ENCODE peak calls at places on chromosomes 7 and 10, in five cellular contexts. One of them, this sample, is unnamed.

GRCh38 chr7:66751945-66752344 is 11.4 kb downstream of the RABGEF1 start:
- DNase-seq in LNCaP clone FGC: no peak
- DNase-seq in activated effector memory CD4-positive, alpha-beta T cell treated with Interleukin-2 at 50 U/mL for 16 hours: no peak
- DNase-seq in adrenal gland: no peak
- DNase-seq in A549: no peak
- DNase-seq in this sample: no peak

GRCh38 chr7:28685660-28686417 is 272.3 kb downstream of the TRIL start:
- DNase-seq in LNCaP clone FGC: peak
- DNase-seq in activated effector memory CD4-positive, alpha-beta T cell treated with Interleukin-2 at 50 U/mL for 16 hours: no peak
- DNase-seq in adrenal gland: peak
- DNase-seq in A549: peak
- DNase-seq in this sample: no peak

GRCh38 chr7:159065852-159066480 is 78.7 kb downstream of the VIPR2 start:
- DNase-seq in LNCaP clone FGC: no peak
- DNase-seq in activated effector memory CD4-positive, alpha-beta T cell treated with Interleukin-2 at 50 U/mL for 16 hours: no peak
- DNase-seq in adrenal gland: no peak
- DNase-seq in A549: no peak
- DNase-seq in this sample: no peak

GRCh38 chr7:117087639-117088396 is 134.5 kb downstream of the ST7 start:
- DNase-seq in LNCaP clone FGC: no peak
- DNase-seq in activated effector memory CD4-positive, alpha-beta T cell treated with Interleukin-2 at 50 U/mL for 16 hours: no peak
- DNase-seq in adrenal gland: no peak
- DNase-seq in A549: no peak
- DNase-seq in this sample: no peak

GRCh38 chr7:26376208-26376917 is 84.7 kb downstream of the SNX10 start:
- DNase-seq in LNCaP clone FGC: no peak
- DNase-seq in activated effector memory CD4-positive, alpha-beta T cell treated with Interleukin-2 at 50 U/mL for 16 hours: no peak
- DNase-seq in adrenal gland: peak
- DNase-seq in A549: peak
- DNase-seq in this sample: peak

GRCh38 chr10:86855503-86855902 is 99.1 kb downstream of the BMPR1A start:
- DNase-seq in LNCaP clone FGC: no peak
- DNase-seq in activated effector memory CD4-positive, alpha-beta T cell treated with Interleukin-2 at 50 U/mL for 16 hours: no peak
- DNase-seq in adrenal gland: no peak
- DNase-seq in A549: no peak
- DNase-seq in this sample: no peak

GRCh38 chr10:94403034-94403822 is 887 bp downstream of the TBC1D12 start:
- DNase-seq in LNCaP clone FGC: peak
- DNase-seq in activated effector memory CD4-positive, alpha-beta T cell treated with Interleukin-2 at 50 U/mL for 16 hours: no peak
- DNase-seq in adrenal gland: peak
- DNase-seq in A549: peak
- DNase-seq in this sample: no peak

GRCh38 chr7:98619450-98620321 is 2.6 kb downstream of the NPTX2 start:
- DNase-seq in LNCaP clone FGC: peak
- DNase-seq in activated effector memory CD4-positive, alpha-beta T cell treated with Interleukin-2 at 50 U/mL for 16 hours: no peak
- DNase-seq in adrenal gland: peak
- DNase-seq in A549: no peak
- DNase-seq in this sample: no peak

GRCh38 chr7:80135306-80136104 is 874 bp downstream of the GNAI1 start:
- DNase-seq in LNCaP clone FGC: no peak
- DNase-seq in activated effector memory CD4-positive, alpha-beta T cell treated with Interleukin-2 at 50 U/mL for 16 hours: no peak
- DNase-seq in adrenal gland: no peak
- DNase-seq in A549: peak
- DNase-seq in this sample: no peak

GRCh38 chr7:71739520-71740195 is 607.7 kb downstream of the GALNT17 start:
- DNase-seq in LNCaP clone FGC: no peak
- DNase-seq in activated effector memory CD4-positive, alpha-beta T cell treated with Interleukin-2 at 50 U/mL for 16 hours: no peak
- DNase-seq in adrenal gland: no peak
- DNase-seq in A549: no peak
- DNase-seq in this sample: no peak

GRCh38 chr10:131056781-131057180 is 254.7 kb downstream of the TCERG1L start:
- DNase-seq in LNCaP clone FGC: no peak
- DNase-seq in activated effector memory CD4-positive, alpha-beta T cell treated with Interleukin-2 at 50 U/mL for 16 hours: no peak
- DNase-seq in adrenal gland: no peak
- DNase-seq in A549: no peak
- DNase-seq in this sample: no peak

GRCh38 chr7:22093003-22093402 is 147.3 kb upstream of the CDCA7L start:
- DNase-seq in LNCaP clone FGC: no peak
- DNase-seq in activated effector memory CD4-positive, alpha-beta T cell treated with Interleukin-2 at 50 U/mL for 16 hours: no peak
- DNase-seq in adrenal gland: no peak
- DNase-seq in A549: no peak
- DNase-seq in this sample: no peak

GRCh38 chr10:93445097-93445960 is 36.8 kb downstream of the MYOF start:
- DNase-seq in LNCaP clone FGC: peak
- DNase-seq in activated effector memory CD4-positive, alpha-beta T cell treated with Interleukin-2 at 50 U/mL for 16 hours: no peak
- DNase-seq in adrenal gland: peak
- DNase-seq in A549: peak
- DNase-seq in this sample: no peak

GRCh38 chr7:1576521-1577253 is 6.9 kb upstream of the PSMG3 start:
- DNase-seq in LNCaP clone FGC: no peak
- DNase-seq in activated effector memory CD4-positive, alpha-beta T cell treated with Interleukin-2 at 50 U/mL for 16 hours: no peak
- DNase-seq in adrenal gland: no peak
- DNase-seq in A549: no peak
- DNase-seq in this sample: no peak

GRCh38 chr10:34739915-34740314 is 75.2 kb downstream of the PARD3 start:
- DNase-seq in LNCaP clone FGC: no peak
- DNase-seq in activated effector memory CD4-positive, alpha-beta T cell treated with Interleukin-2 at 50 U/mL for 16 hours: no peak
- DNase-seq in adrenal gland: peak
- DNase-seq in A549: no peak
- DNase-seq in this sample: no peak

GRCh38 chr10:133143200-133143533 is 16.9 kb upstream of the KNDC1 start:
- DNase-seq in LNCaP clone FGC: no peak
- DNase-seq in activated effector memory CD4-positive, alpha-beta T cell treated with Interleukin-2 at 50 U/mL for 16 hours: no peak
- DNase-seq in adrenal gland: no peak
- DNase-seq in A549: no peak
- DNase-seq in this sample: no peak

GRCh38 chr10:100485336-100485735 is 22.5 kb downstream of the WNT8B start:
- DNase-seq in LNCaP clone FGC: no peak
- DNase-seq in activated effector memory CD4-positive, alpha-beta T cell treated with Interleukin-2 at 50 U/mL for 16 hours: no peak
- DNase-seq in adrenal gland: no peak
- DNase-seq in A549: no peak
- DNase-seq in this sample: no peak

GRCh38 chr7:139709460-139709859 is 68.3 kb downstream of the HIPK2 start:
- DNase-seq in LNCaP clone FGC: no peak
- DNase-seq in activated effector memory CD4-positive, alpha-beta T cell treated with Interleukin-2 at 50 U/mL for 16 hours: no peak
- DNase-seq in adrenal gland: peak
- DNase-seq in A549: no peak
- DNase-seq in this sample: no peak

GRCh38 chr7:142323706-142324105 is 65.8 kb upstream of the PRSS58 start:
- DNase-seq in LNCaP clone FGC: no peak
- DNase-seq in activated effector memory CD4-positive, alpha-beta T cell treated with Interleukin-2 at 50 U/mL for 16 hours: no peak
- DNase-seq in adrenal gland: no peak
- DNase-seq in A549: peak
- DNase-seq in this sample: no peak

This sample was measured in activated T-helper 2 cell treated with anti-CD3 and anti-CD28 coated beads, Interferon-gamma antibody, Interleukin-2, Interleukin-4, amounts not matched to agents 10 μg/mL and 5 μg/mL and 100 μg/mL, durations not matched to agents 14 hours and 24 hours and 36 hours.